ENCODE peak calls at places on chromosomes 1 and 21, in five cellular contexts. S is dorsolateral prefrontal cortex; O is fibroblast of mammary gland; M is CD8-positive, alpha-beta T cell; A is heart right ventricle. Y is an unnamed sample.

GRCh38 chr1:27744556-27744955 is 18.8 kb downstream of the FAM76A start:
- DNase-seq in S (no peak), O (no peak), M (no peak), A (no peak), Y (no peak)

GRCh38 chr1:45340816-45341215 is 576 bp upstream of the MUTYH start:
- DNase-seq in S (no peak), O (no peak), M (no peak), A (no peak), Y (no peak)

GRCh38 chr1:15696956-15697521 is 12.9 kb downstream of the PLEKHM2 start:
- DNase-seq in S (no peak), O (no peak), M (no peak), A (no peak), Y (no peak)

GRCh38 chr1:18618546-18619466 is 11.8 kb upstream of the PAX7 start:
- DNase-seq in S (no peak), O (peak; percentile 3), M (no peak), A (no peak), Y (no peak)

GRCh38 chr1:152386940-152387339 is 27.1 kb downstream of the CRNN start:
- DNase-seq in S (no peak), O (peak; percentile 15), M (no peak), A (no peak), Y (no peak)

GRCh38 chr1:32072622-32073386 is at the start of gene TMEM39B:
- DNase-seq in S (peak; percentile 92), O (peak; percentile 91), M (peak; percentile 85), A (peak; percentile 94), Y (peak; percentile 95)

GRCh38 chr1:11862890-11863289 is 4.1 kb upstream of the NPPB start:
- DNase-seq in S (no peak), O (no peak), M (no peak), A (no peak), Y (no peak)

GRCh38 chr1:18480315-18481189 is at the start of gene KLHDC7A:
- DNase-seq in S (no peak), O (no peak), M (no peak), A (no peak), Y (no peak)

GRCh38 chr1:150498342-150498741 is 9.6 kb upstream of the ECM1 start:
- DNase-seq in S (no peak), O (no peak), M (no peak), A (no peak), Y (no peak)

GRCh38 chr1:59046730-59047157 is 250.2 kb upstream of the FGGY start:
- DNase-seq in S (no peak), O (no peak), M (peak; percentile 7), A (no peak), Y (no peak)

GRCh38 chr1:61004269-61005003 is 77.9 kb upstream of the NFIA start:
- DNase-seq in S (no peak), O (no peak), M (no peak), A (no peak), Y (no peak)

GRCh38 chr1:205809942-205810345 is 3.1 kb downstream of the SLC41A1 start:
- DNase-seq in S (no peak), O (no peak), M (no peak), A (peak; percentile 70), Y (no peak)

GRCh38 chr1:34642679-34643078 is 112.2 kb upstream of the GJB5 start:
- DNase-seq in S (no peak), O (no peak), M (no peak), A (no peak), Y (no peak)

GRCh38 chr1:33018112-33018511 is 18.6 kb downstream of the AK2 start:
- DNase-seq in S (no peak), O (no peak), M (no peak), A (no peak), Y (no peak)

GRCh38 chr21:18937337-18937736 is 533.8 kb upstream of the TMPRSS15 start:
- DNase-seq in S (no peak), O (no peak), M (no peak), A (no peak), Y (no peak)

GRCh38 chr1:201702936-201703335 is 126.0 kb upstream of the IPO9 start:
- DNase-seq in S (peak; percentile 29), O (peak; percentile 38), M (no peak), A (no peak), Y (no peak)

GRCh38 chr1:220430586-220430985 is 97.3 kb upstream of the MARK1 start:
- DNase-seq in S (no peak), O (no peak), M (no peak), A (no peak), Y (no peak)
- TF ChIP-seq CTCF in S (no peak), O (no peak), M (no peak), A (no peak), Y (no peak)

DNA sequence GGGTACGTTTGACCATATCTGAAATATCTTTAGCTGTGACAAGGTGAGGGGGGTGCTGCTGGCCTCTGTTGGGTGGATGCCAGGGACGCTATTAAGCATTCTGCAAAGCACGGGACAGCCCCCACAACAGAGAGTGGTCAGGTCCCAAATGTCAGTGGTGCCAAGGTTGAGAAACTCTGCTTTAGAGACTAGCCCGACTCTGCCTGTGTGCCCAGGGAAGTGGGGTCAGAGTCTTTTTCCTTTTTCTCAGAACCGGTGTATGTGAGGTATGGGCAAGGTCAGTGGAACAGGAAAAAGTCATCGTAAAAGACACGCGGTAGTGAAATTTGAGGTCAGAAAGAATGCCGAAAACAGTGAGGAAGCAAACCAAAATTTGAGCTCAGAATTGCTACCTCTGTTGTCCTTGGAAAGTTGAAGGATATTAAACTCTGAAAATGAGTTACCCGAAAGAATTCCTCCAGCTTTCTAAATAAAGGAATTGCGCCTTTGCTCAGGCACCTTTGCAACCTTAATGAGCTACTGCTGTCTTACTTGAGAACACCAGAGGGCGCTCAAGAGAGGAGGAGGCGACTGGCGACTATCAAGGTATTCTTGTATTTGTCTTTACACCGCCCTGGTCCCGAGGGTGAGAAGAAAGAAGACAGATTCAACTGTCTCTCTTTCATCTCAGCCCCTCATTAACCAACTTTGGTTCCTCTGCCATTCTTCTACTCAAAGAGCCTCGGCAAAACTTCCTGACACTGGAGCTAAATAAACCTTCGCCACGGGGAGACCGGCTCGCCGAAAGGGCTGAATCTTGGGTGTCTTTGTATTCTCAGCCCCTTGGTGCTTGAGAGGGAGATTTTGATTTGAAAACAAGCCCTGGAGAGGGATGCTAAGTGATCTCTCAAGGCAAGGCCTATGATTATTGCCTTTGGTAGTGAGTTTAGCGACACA is 85.4 kb upstream of the OLIG2 start:
- DNase-seq in S (peak; percentile 47), O (peak; percentile 46), M (no peak), A (no peak), Y (peak; percentile 50)
- TF ChIP-seq CTCF in S (peak; percentile 92), O (peak; percentile 83), M (peak; percentile 74), A (peak; percentile 57), Y (peak; percentile 88)

DNA sequence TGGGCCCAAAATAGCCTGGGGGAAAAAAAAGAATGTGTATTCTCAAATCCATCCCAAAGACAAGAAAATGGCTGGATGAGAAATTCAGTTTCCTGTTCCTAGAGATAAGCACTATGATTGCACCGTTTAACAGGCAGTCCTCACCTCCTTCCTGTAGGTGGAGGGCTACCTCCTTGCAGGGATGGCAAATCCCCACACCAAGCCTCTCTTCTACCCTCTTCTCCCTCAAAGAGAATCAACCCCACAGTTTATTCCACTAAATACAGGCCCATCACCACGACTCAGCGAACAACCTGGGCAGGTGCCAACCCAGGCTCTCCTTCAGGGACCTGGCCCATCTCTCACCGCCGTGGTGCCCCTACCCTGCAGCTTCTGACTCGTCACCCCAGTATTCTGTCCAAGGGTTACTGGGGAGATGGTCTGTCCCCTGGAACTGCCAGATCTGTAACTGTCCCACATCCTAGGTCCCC is 3.4 kb upstream of the CHD5 start:
- DNase-seq in S (no peak), O (no peak), M (no peak), A (no peak), Y (no peak)
- TF ChIP-seq CTCF in S (no peak), O (no peak), M (no peak), A (no peak), Y (peak; percentile 30)

DNA sequence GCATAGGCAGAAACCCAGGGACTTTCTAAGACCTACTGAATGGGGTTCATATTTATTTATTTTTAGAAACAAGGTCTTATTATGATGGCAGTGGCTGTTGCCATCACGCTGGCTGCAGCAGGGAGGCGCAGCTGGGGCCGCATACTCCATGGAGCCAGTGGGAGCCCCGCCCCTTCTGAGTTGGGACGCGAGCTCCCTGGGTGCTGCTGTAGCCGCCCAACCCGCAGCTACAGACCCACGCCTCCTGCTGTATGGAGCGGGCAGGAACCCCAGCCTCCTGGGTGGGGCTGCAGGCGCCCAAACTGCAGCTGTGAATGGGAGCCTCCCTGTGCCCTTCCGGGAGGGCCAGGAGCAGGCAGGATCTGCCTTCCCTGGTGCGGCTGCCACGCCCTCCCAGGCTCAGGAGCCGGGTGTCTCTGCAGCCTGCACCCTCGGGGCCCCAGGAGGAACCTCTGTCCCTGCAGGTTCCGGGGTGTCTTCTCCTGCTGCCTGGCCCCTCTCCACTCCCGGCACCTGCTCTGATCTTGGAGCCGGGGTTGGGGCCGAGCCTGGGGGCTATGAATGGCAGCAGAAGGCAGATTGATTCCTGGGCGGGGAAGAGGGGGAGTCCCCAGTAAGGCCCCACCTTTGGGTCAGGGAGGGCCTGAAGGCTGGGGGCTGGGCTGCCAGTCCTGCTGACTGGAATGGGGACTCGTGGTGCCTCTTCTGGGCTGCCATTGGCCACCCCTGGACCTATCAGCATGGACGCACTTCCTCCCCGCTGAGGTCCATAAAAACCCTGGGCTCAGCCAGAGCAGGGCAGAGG is 66.5 kb upstream of the LRRN2 start:
- DNase-seq in S (no peak), O (no peak), M (no peak), A (no peak), Y (peak; percentile 21)
- TF ChIP-seq CTCF in S (peak; percentile 14), O (no peak), M (no peak), A (no peak), Y (no peak)